ENCODE peak calls at places on chromosomes 6 and 20, in five cellular contexts. L is neural crest cell, D is upper lobe of right lung, K is heart left ventricle, F is fibroblast of lung. W is an unnamed sample.

GRCh38 chr6:118776607-118777549 is 117.1 kb upstream of the ASF1A start:
- DNase-seq in L (peak), D (no peak), K (peak), F (peak), W (peak)

GRCh38 chr20:23584434-23585199 is 16.3 kb upstream of the CST9L start:
- DNase-seq in L (no peak), D (no peak), K (no peak), F (no peak), W (no peak)

GRCh38 chr6:161418458-161418945 is 144.6 kb upstream of the AGPAT4 start:
- DNase-seq in L (peak), D (no peak), K (peak), F (peak), W (peak)

GRCh38 chr20:40082436-40082835 is 606.6 kb downstream of the MAFB start:
- DNase-seq in L (no peak), D (no peak), K (no peak), F (no peak), W (no peak)

GRCh38 chr6:169082817-169083540 is 170.7 kb downstream of the THBS2 start:
- DNase-seq in L (no peak), D (no peak), K (no peak), F (no peak), W (no peak)

GRCh38 chr20:20167704-20168103 is 115.4 kb downstream of the CFAP61 start:
- DNase-seq in L (no peak), D (no peak), K (no peak), F (no peak), W (no peak)

GRCh38 chr6:28814032-28814976 is 109.5 kb downstream of the TRIM27 start:
- DNase-seq in L (no peak), D (no peak), K (no peak), F (no peak), W (no peak)

GRCh38 chr20:19779634-19780033 is 21.6 kb downstream of the RIN2 start:
- DNase-seq in L (no peak), D (no peak), K (no peak), F (no peak), W (peak)

GRCh38 chr6:29414588-29414987 is at the start of gene OR12D1:
- DNase-seq in L (no peak), D (no peak), K (no peak), F (no peak), W (no peak)

GRCh38 chr6:108074359-108075144 is at the start of gene OSTM1:
- DNase-seq in L (peak), D (peak), K (peak), F (peak), W (peak)

GRCh38 chr6:79544939-79545450 is 7.8 kb upstream of the LCA5 start:
- DNase-seq in L (peak), D (peak), K (peak), F (peak), W (peak)

GRCh38 chr20:35901678-35902544 is 52.4 kb downstream of the SCAND1 start:
- DNase-seq in L (no peak), D (no peak), K (no peak), F (peak), W (no peak)

GRCh38 chr6:137471497-137471896 is 22.7 kb downstream of the OLIG3 start:
- DNase-seq in L (no peak), D (no peak), K (no peak), F (no peak), W (no peak)

GRCh38 chr6:166774292-166774691 is 147.2 kb upstream of the RPS6KA2 start:
- DNase-seq in L (no peak), D (no peak), K (no peak), F (no peak), W (no peak)

GRCh38 chr6:137234505-137234863 is 15.3 kb upstream of the IFNGR1 start:
- DNase-seq in L (no peak), D (no peak), K (no peak), F (no peak), W (no peak)

GRCh38 chr6:35497571-35498406 is 910 bp upstream of the TEAD3 start:
- DNase-seq in L (peak), D (peak), K (peak), F (peak), W (peak)

GRCh38 chr6:7541175-7542064 is at the start of gene DSP:
- DNase-seq in L (peak), D (peak), K (peak), F (peak), W (peak)

GRCh38 chr20:46123482-46124245 is 5.5 kb downstream of the CD40 start:
- DNase-seq in L (no peak), D (no peak), K (no peak), F (no peak), W (no peak)

GRCh38 chr6:136641873-136642465 is 91.7 kb upstream of the MAP7 start:
- DNase-seq in L (no peak), D (no peak), K (no peak), F (no peak), W (no peak)

GRCh38 chr20:64010711-64011237 is 25.2 kb upstream of the C20orf204 start:
- DNase-seq in L (no peak), D (no peak), K (no peak), F (no peak), W (no peak)

GRCh38 chr6:140436023-140436811 is 1061.8 kb upstream of the CITED2 start:
- DNase-seq in L (no peak), D (no peak), K (no peak), F (peak), W (no peak)

GRCh38 chr20:3765171-3765887 is 2.2 kb downstream of the ADISSP start:
- DNase-seq in L (no peak), D (no peak), K (peak), F (no peak), W (no peak)

GRCh38 chr6:167568407-167569024 is 243.6 kb downstream of the TTLL2 start:
- DNase-seq in L (no peak), D (no peak), K (no peak), F (no peak), W (no peak)

GRCh38 chr20:25848222-25848621 is 151.6 kb upstream of the ZNF337 start:
- DNase-seq in L (no peak), D (no peak), K (no peak), F (no peak), W (no peak)

GRCh38 chr6:4316867-4317400 is 181.6 kb upstream of the ECI2 start:
- DNase-seq in L (no peak), D (peak), K (peak), F (peak), W (no peak)

GRCh38 chr6:142726616-142727015 is 218.4 kb downstream of the HIVEP2 start:
- DNase-seq in L (no peak), D (no peak), K (no peak), F (no peak), W (no peak)

DNA sequence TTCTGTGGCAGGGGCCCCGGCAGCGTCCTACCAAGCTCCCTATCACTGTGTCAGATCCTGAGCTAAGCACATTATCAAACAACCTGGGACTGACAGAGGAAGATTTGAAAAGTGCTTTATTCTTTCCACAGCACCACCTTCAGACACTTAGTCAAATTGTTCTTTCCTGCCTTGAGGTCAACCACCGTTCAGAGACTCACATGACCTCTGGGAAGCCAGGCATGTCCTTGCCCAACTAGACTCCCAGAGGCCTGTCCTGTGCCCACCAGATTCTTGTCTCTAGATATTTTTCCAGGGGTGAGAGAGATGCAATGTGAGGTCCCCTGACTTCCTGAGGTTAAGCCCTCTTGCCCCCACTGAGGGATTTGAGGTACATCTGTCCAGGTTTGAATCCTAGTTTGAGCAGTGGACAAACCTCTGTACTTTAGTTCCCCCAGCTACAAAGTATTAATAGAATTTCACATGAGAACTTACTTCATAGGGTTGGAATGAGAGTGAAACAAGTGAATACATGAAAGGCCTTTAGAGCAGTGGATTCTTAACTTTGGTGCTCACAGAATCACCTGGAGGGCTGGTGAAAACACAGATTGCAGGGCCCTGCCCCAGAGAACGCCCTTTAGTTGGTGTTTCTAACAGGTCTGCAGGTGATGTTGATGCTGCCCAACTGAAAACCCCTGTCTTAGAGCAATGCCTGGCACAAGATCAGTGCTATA is 179.8 kb downstream of the CLIC5 start:
- DNase-seq in L (no peak), D (no peak), K (no peak), F (peak), W (no peak)
- TF ChIP-seq CTCF in L (no peak), D (no peak), K (no peak), F (no peak), W (no peak)

GRCh38 chr6:13380761-13381160 is 52.4 kb upstream of the TBC1D7 start:
- DNase-seq in L (no peak), D (no peak), K (no peak), F (no peak), W (no peak)
- TF ChIP-seq CTCF in L (no peak), D (no peak), K (no peak), F (no peak), W (no peak)

GRCh38 chr6:69100772-69101171 is 465.7 kb downstream of the ADGRB3 start:
- DNase-seq in L (no peak), D (no peak), K (no peak), F (no peak), W (no peak)

GRCh38 chr6:69105288-69105687 is 470.2 kb downstream of the ADGRB3 start:
- DNase-seq in L (no peak), D (no peak), K (no peak), F (no peak), W (no peak)
- TF ChIP-seq CTCF in L (no peak), D (no peak), K (no peak), F (no peak), W (no peak)

GRCh38 chr6:123321020-123321419 is 315.7 kb downstream of the TRDN start:
- DNase-seq in L (no peak), D (no peak), K (no peak), F (no peak), W (no peak)

DNA sequence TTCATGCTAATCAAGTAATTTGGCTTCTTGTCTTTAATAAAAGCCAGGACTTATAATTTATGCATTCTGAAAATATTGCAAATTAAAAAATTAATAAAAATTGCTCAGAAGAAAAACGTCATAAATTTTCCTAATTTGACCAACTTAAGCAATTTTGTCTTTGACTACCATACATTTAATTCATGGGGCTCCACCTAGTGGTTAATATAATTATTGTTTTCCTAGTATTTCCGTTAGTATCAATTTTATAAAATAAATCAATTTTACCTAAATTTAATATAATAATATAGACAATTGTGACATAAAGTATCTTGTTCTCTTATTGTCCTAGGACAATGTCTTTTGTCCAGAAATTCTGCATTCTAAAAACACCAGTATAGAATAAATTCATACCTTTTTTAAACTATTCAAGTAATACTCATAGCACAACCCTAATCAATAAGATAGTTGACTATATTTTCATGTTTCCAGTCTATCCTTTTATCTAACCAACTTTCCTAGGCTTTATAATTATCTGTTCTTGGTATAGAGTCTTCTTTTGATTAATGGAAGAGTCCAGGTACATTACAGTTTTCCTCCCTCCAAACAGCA is 319.9 kb downstream of the TRDN start:
- DNase-seq in L (no peak), D (no peak), K (no peak), F (peak), W (no peak)
- TF ChIP-seq CTCF in L (peak), D (peak), K (peak), F (no peak), W (no peak)

DNA sequence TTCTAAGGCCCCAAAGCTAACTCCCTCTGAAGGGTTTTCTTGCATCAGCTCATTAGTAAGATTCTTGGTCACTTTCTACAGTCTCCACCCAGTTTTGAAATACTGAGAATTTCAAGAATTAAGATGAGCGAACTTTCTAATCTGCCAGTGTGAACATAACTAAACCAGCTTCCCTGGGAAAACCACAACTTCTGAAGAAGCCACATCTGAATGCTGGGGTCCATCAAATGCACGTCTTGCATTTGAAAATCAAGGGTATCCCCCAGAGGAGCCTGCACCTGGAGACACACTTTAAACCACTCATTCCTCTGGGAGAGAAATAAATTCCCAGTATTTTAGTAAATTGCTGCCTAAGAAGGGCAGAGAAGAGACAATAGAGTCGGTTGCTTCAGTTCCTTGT is 292.1 kb upstream of the CDH4 start:
- DNase-seq in L (no peak), D (no peak), K (no peak), F (no peak), W (no peak)
- TF ChIP-seq CTCF in L (no peak), D (no peak), K (no peak), F (no peak), W (no peak)

GRCh38 chr6:82073484-82073883 is 174.1 kb downstream of the IBTK start:
- DNase-seq in L (no peak), D (no peak), K (no peak), F (no peak), W (no peak)
- TF ChIP-seq CTCF in L (no peak), D (no peak), K (no peak), F (no peak), W (no peak)

W was measured in GM13977.